ENCODE peak calls at places on chromosome 12, in seven cellular contexts. W, Y, K, C, R, N and E are unnamed samples.

GRCh38 chr12:18943200-18943599 is 186.3 kb upstream of the PLEKHA5 start:
- DNase-seq in R (no peak), C (no peak), K (no peak), Y (no peak), W (no peak), N (no peak), E (no peak)

GRCh38 chr12:131454418-131455217 is 256.3 kb upstream of the SFSWAP start:
- DNase-seq in K (no peak), R (no peak), Y (peak), C (peak), N (no peak), W (no peak), E (no peak)

GRCh38 chr12:46884362-46884761 is 58.6 kb upstream of the SLC38A4 start:
- DNase-seq in Y (no peak), W (no peak), C (no peak), N (no peak), K (no peak), R (no peak), E (no peak)

GRCh38 chr12:131909596-131910219 is 15.3 kb downstream of the ULK1 start:
- DNase-seq in W (no peak), Y (no peak), K (peak), C (peak), N (no peak), R (no peak), E (no peak)

GRCh38 chr12:21613931-21614330 is 9.3 kb upstream of the GYS2 start:
- DNase-seq in N (no peak), W (no peak), K (no peak), R (no peak), Y (no peak), C (no peak), E (no peak)

GRCh38 chr12:46462641-46463355 is 90.2 kb upstream of the SLC38A2 start:
- DNase-seq in Y (no peak), W (no peak), N (no peak), R (no peak), C (no peak), K (no peak), E (no peak)

GRCh38 chr12:94282675-94283074 is 134.3 kb downstream of the PLXNC1 start:
- DNase-seq in R (peak), Y (no peak), W (no peak), K (no peak), N (no peak), C (no peak), E (no peak)

GRCh38 chr12:57894577-57895292 is 46.6 kb upstream of the ATP23 start:
- DNase-seq in N (no peak), Y (no peak), K (no peak), W (no peak), C (no peak), R (no peak), E (no peak)

GRCh38 chr12:111396726-111397445 is 8.8 kb upstream of the SH2B3 start:
- DNase-seq in R (peak), C (peak), W (peak), N (peak), Y (peak), K (peak), E (peak)

GRCh38 chr12:1933342-1933992 is 15.0 kb upstream of the CACNA2D4 start:
- DNase-seq in Y (peak), W (no peak), N (peak), C (peak), K (no peak), R (peak), E (no peak)

GRCh38 chr12:111803851-111804250 is 37.1 kb downstream of the ALDH2 start:
- DNase-seq in R (no peak), C (no peak), K (no peak), W (no peak), Y (no peak), N (no peak), E (no peak)

GRCh38 chr12:125382896-125383295 is 317.7 kb downstream of the AACS start:
- DNase-seq in N (no peak), R (no peak), K (no peak), Y (no peak), W (no peak), C (no peak), E (no peak)

GRCh38 chr12:114916124-114916523 is 232.1 kb upstream of the TBX3 start:
- DNase-seq in R (no peak), W (no peak), K (no peak), Y (no peak), C (no peak), N (no peak), E (no peak)

GRCh38 chr12:96255077-96255476 is 60.9 kb downstream of the ELK3 start:
- DNase-seq in R (no peak), Y (no peak), W (peak), N (peak), C (peak), K (no peak), E (no peak)

GRCh38 chr12:9135903-9136310 is 20.2 kb upstream of the A2M start:
- DNase-seq in C (no peak), R (no peak), K (no peak), W (no peak), Y (no peak), N (no peak), E (no peak)

GRCh38 chr12:9133243-9133938 is 17.7 kb upstream of the A2M start:
- DNase-seq in Y (no peak), R (no peak), C (no peak), N (no peak), W (no peak), K (no peak), E (no peak)

GRCh38 chr12:9130244-9130643 is 14.5 kb upstream of the A2M start:
- DNase-seq in C (no peak), R (no peak), W (no peak), K (no peak), Y (no peak), N (no peak), E (no peak)

GRCh38 chr12:9134981-9135628 is 19.4 kb upstream of the A2M start:
- DNase-seq in Y (no peak), C (no peak), N (no peak), R (no peak), K (no peak), W (no peak), E (no peak)

GRCh38 chr12:9132008-9132535 is 16.4 kb upstream of the A2M start:
- DNase-seq in C (no peak), R (no peak), K (no peak), N (no peak), W (no peak), Y (no peak), E (no peak)
- H3K27ac ChIP-seq in C (no peak), R (no peak), K (no peak), N (no peak), W (no peak), Y (no peak), E (no peak)

GRCh38 chr12:20000229-20000869 is 368.0 kb upstream of the PDE3A start:
- DNase-seq in N (no peak), W (no peak), C (no peak), R (no peak), Y (no peak), K (no peak), E (no peak)
- H3K27ac ChIP-seq in N (no peak), W (peak), C (no peak), R (no peak), Y (no peak), K (no peak), E (no peak)

GRCh38 chr12:91331371-91331770 is 148.8 kb upstream of the DCN start:
- DNase-seq in R (no peak), Y (no peak), C (no peak), K (no peak), W (no peak), N (no peak), E (no peak)

GRCh38 chr12:91327889-91328288 is 145.3 kb upstream of the DCN start:
- DNase-seq in W (no peak), Y (no peak), K (no peak), N (no peak), C (no peak), R (no peak), E (no peak)

GRCh38 chr12:91327136-91327535 is 144.5 kb upstream of the DCN start:
- DNase-seq in C (no peak), Y (no peak), K (no peak), W (no peak), R (no peak), N (no peak), E (no peak)

GRCh38 chr12:91332305-91332704 is 149.7 kb upstream of the DCN start:
- DNase-seq in K (no peak), C (no peak), W (no peak), R (no peak), N (no peak), Y (no peak), E (no peak)

DNA sequence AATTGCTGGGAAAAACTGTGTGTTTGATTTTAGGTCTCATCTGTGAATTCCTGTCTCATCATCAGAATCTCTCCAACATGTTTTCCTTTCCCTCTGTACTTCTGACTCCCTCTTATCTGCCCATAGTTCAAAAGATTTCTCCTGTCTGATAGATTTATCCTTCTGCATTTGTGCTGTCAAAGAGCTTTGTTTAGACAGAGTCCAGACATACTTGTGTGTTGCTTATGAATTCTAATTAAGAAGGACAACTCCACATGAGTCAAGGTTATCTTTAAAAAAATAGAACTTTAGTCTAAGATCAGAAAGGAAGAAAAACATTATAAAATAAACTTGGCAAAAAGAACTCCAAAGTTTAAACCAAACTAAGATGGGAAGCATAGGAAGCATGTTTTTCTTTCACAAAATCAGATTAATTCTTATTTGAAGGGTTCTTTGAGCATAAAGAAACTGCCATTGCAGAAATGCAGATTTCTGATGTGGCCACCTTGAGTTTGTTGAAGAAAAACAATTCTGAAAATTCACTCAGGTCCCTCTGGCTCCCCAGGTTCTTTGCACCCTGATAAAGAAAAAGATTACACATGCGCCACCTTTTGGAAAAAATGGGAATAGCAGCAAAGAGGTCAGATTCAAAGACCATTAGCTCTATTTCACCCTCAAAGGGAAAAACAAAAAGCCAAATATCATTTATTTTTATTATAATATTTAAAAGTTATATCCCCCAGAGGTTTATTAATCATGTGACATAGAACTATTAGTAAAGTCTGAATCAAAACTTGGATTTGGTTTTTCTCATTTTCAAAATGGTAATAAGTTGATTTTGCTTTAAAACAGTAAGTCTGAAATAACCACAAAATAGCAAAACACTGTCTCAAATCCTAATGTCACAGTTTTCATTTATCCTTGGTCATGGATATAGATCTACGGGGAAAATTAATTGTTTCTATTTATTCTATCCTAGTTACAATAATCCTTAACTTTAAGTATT is 143.7 kb upstream of the DCN start:
- DNase-seq in R (peak), W (no peak), K (peak), N (peak), C (no peak), Y (peak), E (no peak)
- H3K27ac ChIP-seq in R (no peak), W (peak), K (no peak), N (peak), C (peak), Y (no peak), E (no peak)

DNA sequence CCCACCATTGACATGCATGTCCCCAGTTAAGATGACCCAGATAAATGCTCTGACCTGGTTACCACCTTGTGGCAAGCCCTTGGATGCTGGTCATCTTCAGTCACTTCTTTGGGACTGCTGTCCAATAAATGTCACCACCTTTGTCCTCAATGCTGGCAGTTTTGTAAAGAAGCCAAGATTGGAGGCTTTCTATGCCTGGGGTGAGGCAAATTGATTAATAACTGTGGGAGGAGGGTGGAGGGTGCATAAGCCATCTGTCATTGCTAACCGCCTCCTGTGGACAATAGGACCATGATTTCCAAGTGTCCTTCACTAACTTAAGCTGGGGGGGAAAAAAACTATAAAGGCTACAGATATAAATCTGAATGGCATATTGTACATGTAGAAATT is 24.4 kb downstream of the ANKRD13A start:
- DNase-seq in W (no peak), K (no peak), N (no peak), C (no peak), R (no peak), Y (no peak), E (no peak)
- H3K27ac ChIP-seq in W (peak), K (no peak), N (no peak), C (peak), R (no peak), Y (no peak), E (peak)

DNA sequence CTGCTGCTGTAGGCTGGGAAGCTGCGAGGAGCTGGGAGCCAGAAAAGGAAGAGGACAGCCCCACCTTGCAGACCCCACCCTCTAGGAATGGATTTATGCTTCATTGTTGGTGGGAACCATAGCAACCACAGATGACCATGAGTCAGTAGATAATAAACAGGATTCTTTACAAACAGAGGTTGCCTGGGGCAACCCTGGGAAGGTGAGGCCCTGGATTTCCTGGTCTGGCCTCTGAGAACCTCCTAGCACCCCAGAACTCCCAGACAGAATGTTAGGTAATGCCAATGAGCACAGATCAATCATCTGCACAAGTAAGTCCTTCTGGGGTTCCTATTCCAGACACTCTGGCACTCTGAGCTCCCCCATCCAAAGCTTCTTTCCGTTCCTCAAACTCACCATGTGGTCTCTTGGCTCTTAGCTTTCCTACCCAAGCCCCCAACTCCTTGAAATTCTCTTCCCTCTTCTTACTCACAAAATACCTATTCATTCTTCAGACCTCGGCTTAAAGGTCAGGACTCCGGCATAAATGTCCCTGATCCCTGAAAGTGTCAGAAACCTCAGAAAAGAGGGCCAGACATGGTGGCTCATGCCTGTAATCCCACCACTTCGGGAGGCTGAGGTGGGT is 15.2 kb upstream of the PLEKHG6 start:
- DNase-seq in K (peak), C (no peak), W (no peak), Y (no peak), N (no peak), R (no peak), E (no peak)
- H3K27ac ChIP-seq in K (peak), C (no peak), W (peak), Y (no peak), N (no peak), R (no peak), E (no peak)

GRCh38 chr12:104524026-104524425 is 67.3 kb downstream of the CHST11 start:
- DNase-seq in C (no peak), Y (no peak), K (no peak), W (no peak), N (no peak), R (no peak), E (no peak)
- H3K27ac ChIP-seq in C (no peak), Y (no peak), K (no peak), W (no peak), N (no peak), R (peak), E (no peak)

DNA sequence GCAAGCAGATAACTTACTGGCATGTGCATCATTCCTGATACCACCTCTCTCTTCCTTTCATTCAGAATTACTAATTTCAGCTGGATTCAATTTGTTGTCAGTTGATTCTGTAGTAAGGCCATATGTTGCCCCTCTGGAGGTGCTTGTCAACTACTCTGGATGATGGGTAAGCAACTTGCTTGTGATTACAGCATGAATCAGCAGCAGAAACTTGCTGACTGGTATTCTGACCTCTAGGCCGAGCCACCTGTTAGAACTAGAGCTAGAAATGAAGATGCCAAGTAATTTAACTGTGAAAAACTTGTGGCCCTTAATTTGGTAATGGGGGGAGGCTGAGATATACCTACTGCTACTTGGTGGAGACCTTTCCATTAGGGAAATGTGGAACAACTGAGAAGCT is 5.1 kb downstream of the RNF10 start:
- DNase-seq in K (no peak), R (no peak), C (no peak), N (no peak), W (no peak), Y (no peak), E (no peak)
- H3K27ac ChIP-seq in K (peak), R (no peak), C (peak), N (peak), W (peak), Y (no peak), E (no peak)

DNA sequence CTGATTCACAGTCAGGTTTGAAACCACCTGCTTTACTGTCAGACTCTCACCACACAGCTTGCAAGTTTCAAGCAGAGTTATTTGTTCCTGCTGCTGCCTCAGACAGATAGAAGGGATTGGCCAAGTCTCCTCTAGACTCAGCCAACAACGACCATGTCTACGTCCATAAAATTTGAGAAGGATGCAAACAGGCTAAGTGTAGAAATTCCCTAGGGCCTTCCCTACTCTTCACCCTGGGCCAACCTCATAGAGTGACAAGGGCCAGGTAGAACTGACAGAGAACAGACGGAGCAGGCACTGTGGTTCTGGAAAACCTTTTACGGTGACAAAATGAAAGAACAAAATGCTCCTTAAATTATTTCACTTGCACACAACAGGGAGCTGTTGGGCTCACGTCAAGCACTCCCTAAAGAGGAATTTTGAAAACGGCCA is 39.5 kb downstream of the CLIP1 start:
- DNase-seq in Y (no peak), W (no peak), N (peak), K (no peak), R (no peak), C (no peak), E (no peak)
- H3K27ac ChIP-seq in Y (no peak), W (peak), N (peak), K (no peak), R (no peak), C (peak), E (no peak)

GRCh38 chr12:109637996-109638395 is 64.4 kb downstream of the MVK start:
- DNase-seq in N (no peak), K (no peak), R (no peak), W (no peak), Y (no peak), C (no peak), E (no peak)
- H3K27ac ChIP-seq in N (no peak), K (no peak), R (no peak), W (no peak), Y (no peak), C (no peak), E (no peak)

GRCh38 chr12:30678221-30678620 is 17.4 kb downstream of the IPO8 start:
- DNase-seq in R (no peak), C (no peak), W (no peak), N (no peak), K (no peak), Y (no peak), E (no peak)
- H3K27ac ChIP-seq in R (no peak), C (no peak), W (no peak), N (no peak), K (no peak), Y (no peak), E (no peak)